ENCODE peak calls at places on chromosome 6, in five cellular contexts. One of them, this sample, is unnamed.

GRCh38 chr6:43911625-43912577 is 141.9 kb downstream of the VEGFA start:
- DNase-seq in left lung: no peak
- DNase-seq in CD8-positive, alpha-beta memory T cell: no peak
- DNase-seq in heart left ventricle: no peak
- DNase-seq in upper lobe of left lung: no peak
- DNase-seq in this sample: no peak

GRCh38 chr6:41345901-41346300 is 10.5 kb downstream of the NCR2 start:
- DNase-seq in left lung: no peak
- DNase-seq in CD8-positive, alpha-beta memory T cell: no peak
- DNase-seq in heart left ventricle: no peak
- DNase-seq in upper lobe of left lung: no peak
- DNase-seq in this sample: no peak

GRCh38 chr6:23036401-23036983 is 467.1 kb downstream of the HDGFL1 start:
- DNase-seq in left lung: no peak
- DNase-seq in CD8-positive, alpha-beta memory T cell: no peak
- DNase-seq in heart left ventricle: no peak
- DNase-seq in upper lobe of left lung: no peak
- DNase-seq in this sample: no peak

GRCh38 chr6:128438311-128438916 is 82.0 kb downstream of the PTPRK start:
- DNase-seq in left lung: no peak
- DNase-seq in CD8-positive, alpha-beta memory T cell: no peak
- DNase-seq in heart left ventricle: no peak
- DNase-seq in upper lobe of left lung: no peak
- DNase-seq in this sample: no peak

GRCh38 chr6:118212451-118213173 is 305.5 kb downstream of the SLC35F1 start:
- DNase-seq in left lung: no peak
- DNase-seq in CD8-positive, alpha-beta memory T cell: no peak
- DNase-seq in heart left ventricle: no peak
- DNase-seq in upper lobe of left lung: no peak
- DNase-seq in this sample: no peak

GRCh38 chr6:84773431-84774173 is 9.2 kb upstream of the TBX18 start:
- DNase-seq in left lung: no peak
- DNase-seq in CD8-positive, alpha-beta memory T cell: no peak
- DNase-seq in heart left ventricle: no peak
- DNase-seq in upper lobe of left lung: no peak
- DNase-seq in this sample: peak; percentile 64

GRCh38 chr6:139436521-139437348 is 62.3 kb upstream of the CITED2 start:
- DNase-seq in left lung: no peak
- DNase-seq in CD8-positive, alpha-beta memory T cell: no peak
- DNase-seq in heart left ventricle: no peak
- DNase-seq in upper lobe of left lung: no peak
- DNase-seq in this sample: no peak

GRCh38 chr6:127342296-127342945 is 988 bp downstream of the ECHDC1 start:
- DNase-seq in left lung: no peak
- DNase-seq in CD8-positive, alpha-beta memory T cell: peak; percentile 1
- DNase-seq in heart left ventricle: no peak
- DNase-seq in upper lobe of left lung: no peak
- DNase-seq in this sample: no peak

GRCh38 chr6:35091353-35092083 is 49.6 kb downstream of the TCP11 start:
- DNase-seq in left lung: no peak
- DNase-seq in CD8-positive, alpha-beta memory T cell: no peak
- DNase-seq in heart left ventricle: no peak
- DNase-seq in upper lobe of left lung: no peak
- DNase-seq in this sample: no peak

GRCh38 chr6:45663181-45664180 is 285.7 kb upstream of the SUPT3H start:
- DNase-seq in left lung: no peak
- DNase-seq in CD8-positive, alpha-beta memory T cell: peak; percentile 9
- DNase-seq in heart left ventricle: peak; percentile 24
- DNase-seq in upper lobe of left lung: no peak
- DNase-seq in this sample: no peak

GRCh38 chr6:125839471-125839870 is 48.7 kb downstream of the NCOA7 start:
- DNase-seq in left lung: no peak
- DNase-seq in CD8-positive, alpha-beta memory T cell: no peak
- DNase-seq in heart left ventricle: no peak
- DNase-seq in upper lobe of left lung: no peak
- DNase-seq in this sample: no peak

GRCh38 chr6:1267790-1268762 is 43.8 kb upstream of the FOXQ1 start:
- DNase-seq in left lung: no peak
- DNase-seq in CD8-positive, alpha-beta memory T cell: no peak
- DNase-seq in heart left ventricle: no peak
- DNase-seq in upper lobe of left lung: no peak
- DNase-seq in this sample: no peak

GRCh38 chr6:116986819-116987218 is 109.8 kb downstream of the RFX6 start:
- DNase-seq in left lung: no peak
- DNase-seq in CD8-positive, alpha-beta memory T cell: no peak
- DNase-seq in heart left ventricle: no peak
- DNase-seq in upper lobe of left lung: no peak
- DNase-seq in this sample: no peak

GRCh38 chr6:124859366-124859765 is 102.9 kb upstream of the RNF217 start:
- DNase-seq in left lung: no peak
- DNase-seq in CD8-positive, alpha-beta memory T cell: no peak
- DNase-seq in heart left ventricle: no peak
- DNase-seq in upper lobe of left lung: no peak
- DNase-seq in this sample: no peak

GRCh38 chr6:41545174-41545702 is 943 bp upstream of the FOXP4 start:
- DNase-seq in left lung: no peak
- DNase-seq in CD8-positive, alpha-beta memory T cell: no peak
- DNase-seq in heart left ventricle: no peak
- DNase-seq in upper lobe of left lung: no peak
- DNase-seq in this sample: no peak

GRCh38 chr6:125747589-125748533 is 1.6 kb upstream of the HEY2 start:
- DNase-seq in left lung: peak; percentile 35
- DNase-seq in CD8-positive, alpha-beta memory T cell: peak; percentile 29
- DNase-seq in heart left ventricle: peak; percentile 51
- DNase-seq in upper lobe of left lung: peak; percentile 42
- DNase-seq in this sample: peak; percentile 73

GRCh38 chr6:13664703-13665352 is 46.8 kb downstream of the RANBP9 start:
- DNase-seq in left lung: no peak
- DNase-seq in CD8-positive, alpha-beta memory T cell: no peak
- DNase-seq in heart left ventricle: no peak
- DNase-seq in upper lobe of left lung: no peak
- DNase-seq in this sample: no peak

GRCh38 chr6:142518126-142518525 is 216.3 kb downstream of the ADGRG6 start:
- DNase-seq in left lung: no peak
- DNase-seq in CD8-positive, alpha-beta memory T cell: no peak
- DNase-seq in heart left ventricle: no peak
- DNase-seq in upper lobe of left lung: no peak
- DNase-seq in this sample: no peak

GRCh38 chr6:158642805-158643489 is 1.6 kb downstream of the DYNLT1 start:
- DNase-seq in left lung: no peak
- DNase-seq in CD8-positive, alpha-beta memory T cell: peak; percentile 37
- DNase-seq in heart left ventricle: no peak
- DNase-seq in upper lobe of left lung: peak; percentile 19
- DNase-seq in this sample: peak; percentile 47

GRCh38 chr6:64121166-64121565 is 485.6 kb downstream of the PHF3 start:
- DNase-seq in left lung: no peak
- DNase-seq in CD8-positive, alpha-beta memory T cell: no peak
- DNase-seq in heart left ventricle: no peak
- DNase-seq in upper lobe of left lung: no peak
- DNase-seq in this sample: no peak
- H3K36me3 ChIP-seq in left lung: no peaks in the 10 kb centered on the region
- H3K36me3 ChIP-seq in CD8-positive, alpha-beta memory T cell: no peaks in the 10 kb centered on the region
- H3K36me3 ChIP-seq in heart left ventricle: no peaks in the 10 kb centered on the region
- H3K36me3 ChIP-seq in upper lobe of left lung: no peaks in the 10 kb centered on the region
- H3K36me3 ChIP-seq in this sample: no peaks in the 10 kb centered on the region

DNA sequence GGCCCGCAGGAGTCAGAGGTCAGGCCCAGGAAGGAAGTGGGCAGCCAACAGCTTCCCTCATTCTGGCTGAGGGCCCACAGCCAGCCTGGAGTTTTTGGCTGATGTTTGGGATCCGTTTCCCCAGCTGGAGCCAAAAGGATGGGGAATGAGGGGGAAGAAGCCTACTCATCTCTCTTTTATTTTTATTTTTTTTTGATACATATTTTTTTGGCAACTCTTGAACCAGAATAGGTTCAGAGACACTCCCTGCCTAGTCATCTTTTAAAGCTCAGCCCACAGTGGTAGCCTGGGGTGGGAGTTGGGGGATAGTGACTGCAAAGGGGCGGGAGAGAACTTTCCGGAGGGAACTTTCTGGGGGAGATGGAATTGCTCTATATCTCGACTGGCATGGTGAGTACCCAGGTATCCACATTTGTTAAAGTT is 54.3 kb upstream of the MLN start:
- DNase-seq in left lung: no peak
- DNase-seq in CD8-positive, alpha-beta memory T cell: no peak
- DNase-seq in heart left ventricle: no peak
- DNase-seq in upper lobe of left lung: no peak
- DNase-seq in this sample: no peak
- H3K27me3 ChIP-seq in left lung: peaks cover 76% of the 10 kb centered on the region
- H3K27me3 ChIP-seq in CD8-positive, alpha-beta memory T cell: peaks cover 16% of the 10 kb centered on the region
- H3K27me3 ChIP-seq in heart left ventricle: peaks cover 21% of the 10 kb centered on the region
- H3K27me3 ChIP-seq in upper lobe of left lung: no peaks in the 10 kb centered on the region
- H3K27me3 ChIP-seq in this sample: no peaks in the 10 kb centered on the region

DNA sequence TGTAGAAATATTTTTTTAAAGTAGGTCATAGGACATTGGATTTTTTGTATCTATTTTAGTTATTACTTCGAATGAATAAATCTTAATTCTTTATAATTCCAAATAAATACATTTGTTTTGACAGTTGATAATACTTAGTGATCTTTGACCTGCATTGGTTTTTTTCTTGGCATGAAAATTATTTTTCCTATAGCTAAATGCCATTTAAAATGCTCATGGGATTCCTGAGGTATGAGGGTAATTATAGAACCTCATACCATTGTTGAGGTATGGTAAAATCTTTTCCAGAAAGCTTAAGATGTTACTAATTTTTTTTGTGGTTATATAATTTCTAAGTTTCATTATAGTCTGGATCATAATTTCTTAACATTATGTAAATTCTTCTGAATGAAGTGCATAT is 8.3 kb downstream of the PM20D2 start:
- DNase-seq in left lung: no peak
- DNase-seq in CD8-positive, alpha-beta memory T cell: no peak
- DNase-seq in heart left ventricle: no peak
- DNase-seq in upper lobe of left lung: no peak
- DNase-seq in this sample: no peak
- H3K36me3 ChIP-seq in left lung: peaks cover 8% of the 10 kb centered on the region
- H3K36me3 ChIP-seq in CD8-positive, alpha-beta memory T cell: peaks cover 3% of the 10 kb centered on the region
- H3K36me3 ChIP-seq in heart left ventricle: no peaks in the 10 kb centered on the region
- H3K36me3 ChIP-seq in upper lobe of left lung: no peaks in the 10 kb centered on the region
- H3K36me3 ChIP-seq in this sample: no peaks in the 10 kb centered on the region

DNA sequence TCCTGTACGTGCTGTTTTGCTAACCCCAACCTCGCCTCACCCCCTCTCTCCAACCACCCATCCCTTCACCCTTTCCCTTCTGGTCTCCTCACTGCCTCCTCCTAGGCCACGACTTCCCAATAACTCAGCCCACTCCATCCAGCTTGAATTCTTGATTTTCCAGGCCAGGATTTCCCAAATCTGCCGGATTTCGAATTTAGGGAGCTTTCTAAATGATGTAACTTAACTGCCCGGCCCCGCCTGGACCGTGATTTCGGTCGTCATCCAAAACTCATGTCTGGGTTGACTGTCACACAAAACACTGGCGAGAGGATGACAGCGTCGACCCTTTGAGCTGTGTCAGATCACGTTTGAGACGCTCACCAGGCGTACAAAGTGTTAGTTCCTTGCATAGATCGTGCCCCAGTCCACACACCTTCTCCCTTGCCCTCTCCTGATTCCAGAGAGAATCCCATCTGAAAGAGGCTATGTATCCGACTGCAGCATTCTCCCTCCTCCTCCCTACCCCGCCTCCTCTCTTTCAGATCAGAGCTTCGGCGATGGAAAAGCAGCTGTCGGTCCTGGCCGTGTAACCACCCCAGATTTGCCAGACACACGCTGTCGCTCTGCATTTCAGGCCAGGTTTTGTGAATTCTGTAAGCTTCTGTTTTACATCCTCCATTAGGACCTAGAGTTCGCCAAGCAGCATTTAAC is 168.2 kb downstream of the GPX5 start:
- DNase-seq in left lung: no peak
- DNase-seq in CD8-positive, alpha-beta memory T cell: no peak
- DNase-seq in heart left ventricle: no peak
- DNase-seq in upper lobe of left lung: no peak
- DNase-seq in this sample: no peak
- H3K27me3 ChIP-seq in left lung: peaks cover 95% of the 10 kb centered on the region
- H3K27me3 ChIP-seq in CD8-positive, alpha-beta memory T cell: peaks cover 47% of the 10 kb centered on the region
- H3K27me3 ChIP-seq in heart left ventricle: peaks cover 80% of the 10 kb centered on the region
- H3K27me3 ChIP-seq in upper lobe of left lung: no peaks in the 10 kb centered on the region
- H3K27me3 ChIP-seq in this sample: no peaks in the 10 kb centered on the region

DNA sequence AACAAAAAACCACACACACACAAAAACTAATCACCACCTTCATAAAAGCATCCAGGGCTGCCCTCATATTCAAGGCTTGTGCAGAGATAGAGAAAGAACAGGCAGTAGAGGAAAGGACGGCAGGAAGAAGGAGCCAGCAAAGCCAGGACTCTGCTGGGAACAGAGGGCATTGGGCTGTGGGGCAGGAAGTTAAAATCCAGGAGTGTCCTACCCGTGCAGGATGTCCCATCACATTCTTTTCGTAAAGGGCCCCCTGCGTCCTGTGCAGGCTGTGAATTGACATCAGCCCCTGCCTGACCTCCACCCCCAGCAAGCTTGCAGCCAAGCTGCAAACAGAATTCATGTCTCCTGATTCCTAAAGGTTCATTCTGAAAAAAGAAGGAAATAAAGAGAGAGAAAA is 96.4 kb upstream of the AKAP12 start:
- DNase-seq in left lung: no peak
- DNase-seq in CD8-positive, alpha-beta memory T cell: no peak
- DNase-seq in heart left ventricle: no peak
- DNase-seq in upper lobe of left lung: no peak
- DNase-seq in this sample: no peak
- H3K36me3 ChIP-seq in left lung: no peaks in the 10 kb centered on the region
- H3K36me3 ChIP-seq in CD8-positive, alpha-beta memory T cell: no peaks in the 10 kb centered on the region
- H3K36me3 ChIP-seq in heart left ventricle: no peaks in the 10 kb centered on the region
- H3K36me3 ChIP-seq in upper lobe of left lung: no peaks in the 10 kb centered on the region
- H3K36me3 ChIP-seq in this sample: no peaks in the 10 kb centered on the region

GRCh38 chr6:51959744-51960383 is 127.5 kb downstream of the PKHD1 start:
- DNase-seq in left lung: peak; percentile 59
- DNase-seq in CD8-positive, alpha-beta memory T cell: no peak
- DNase-seq in heart left ventricle: peak; percentile 31
- DNase-seq in upper lobe of left lung: peak; percentile 60
- DNase-seq in this sample: peak; percentile 61
- H3K27me3 ChIP-seq in left lung: peaks cover 7% of the 10 kb centered on the region
- H3K27me3 ChIP-seq in CD8-positive, alpha-beta memory T cell: peaks cover 5% of the 10 kb centered on the region
- H3K27me3 ChIP-seq in heart left ventricle: peaks cover 18% of the 10 kb centered on the region
- H3K27me3 ChIP-seq in upper lobe of left lung: no peaks in the 10 kb centered on the region
- H3K27me3 ChIP-seq in this sample: no peaks in the 10 kb centered on the region

DNA sequence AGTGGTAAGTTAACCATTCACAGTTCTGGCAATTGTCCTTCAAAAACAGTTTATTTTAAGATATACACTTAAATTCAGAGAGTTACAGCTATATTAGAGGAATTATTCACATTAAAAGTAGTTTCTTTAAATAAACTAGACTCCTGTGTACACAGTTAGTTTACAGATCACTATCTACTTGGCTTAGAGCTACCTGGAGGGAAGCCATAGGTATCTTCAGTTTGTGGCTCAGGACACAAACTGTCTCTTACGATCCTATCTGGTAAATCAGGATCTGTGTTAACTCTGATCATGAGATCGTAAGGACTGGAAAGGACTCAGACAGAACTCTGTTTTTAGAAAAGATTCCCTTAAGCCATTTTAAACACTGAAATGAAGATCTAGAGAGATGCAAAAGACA is 160.9 kb downstream of the REV3L start:
- DNase-seq in left lung: no peak
- DNase-seq in CD8-positive, alpha-beta memory T cell: no peak
- DNase-seq in heart left ventricle: no peak
- DNase-seq in upper lobe of left lung: no peak
- DNase-seq in this sample: no peak
- H3K36me3 ChIP-seq in left lung: peaks cover 76% of the 10 kb centered on the region
- H3K36me3 ChIP-seq in CD8-positive, alpha-beta memory T cell: peaks cover 11% of the 10 kb centered on the region
- H3K36me3 ChIP-seq in heart left ventricle: peaks cover 8% of the 10 kb centered on the region
- H3K36me3 ChIP-seq in upper lobe of left lung: no peaks in the 10 kb centered on the region
- H3K36me3 ChIP-seq in this sample: no peaks in the 10 kb centered on the region

This sample was measured in aorta.